ENCODE peak calls at places on chromosomes 7 and 10, in seven cellular contexts. Y is occipital lobe, O is NCI-H2081, V is activated gamma-delta T cell treated with Interleukin-2 at 50 U/mL for 16 hours, U is cardiac fibroblast, W is ELR, P is H7. D is an unnamed sample.

GRCh38 chr10:17144757-17145156 is 15.1 kb upstream of the CUBN start:
- DNase-seq in Y (no peak), W (peak), V (no peak), P (no peak), U (peak), O (no peak), D (no peak)

GRCh38 chr7:140534743-140535142 is 55.4 kb upstream of the MKRN1 start:
- DNase-seq in W (no peak), Y (no peak), P (no peak), U (no peak), O (no peak), V (no peak), D (peak)

GRCh38 chr10:34698979-34699378 is 116.1 kb downstream of the PARD3 start:
- DNase-seq in V (no peak), W (peak), U (peak), O (no peak), Y (no peak), P (no peak), D (peak)

GRCh38 chr7:128799451-128799850 is 7.7 kb downstream of the CCDC136 start:
- DNase-seq in Y (no peak), P (no peak), W (no peak), V (no peak), O (no peak), U (no peak), D (no peak)

GRCh38 chr10:14060320-14061070 is 270.2 kb downstream of the FRMD4A start:
- DNase-seq in Y (no peak), V (no peak), U (peak), P (no peak), W (no peak), O (no peak), D (peak)

GRCh38 chr7:39259391-39260003 is 281.8 kb downstream of the POU6F2 start:
- DNase-seq in P (no peak), W (no peak), O (no peak), Y (no peak), U (no peak), V (no peak), D (no peak)

GRCh38 chr7:32618470-32618869 is 123.2 kb downstream of the AVL9 start:
- DNase-seq in Y (no peak), P (peak), V (no peak), O (no peak), U (no peak), W (no peak), D (no peak)

GRCh38 chr7:116710764-116711452 is 38.9 kb downstream of the MET start:
- DNase-seq in U (no peak), O (peak), V (no peak), Y (no peak), W (no peak), P (no peak), D (no peak)

GRCh38 chr10:29081971-29082699 is 206.7 kb upstream of the LYZL1 start:
- DNase-seq in P (no peak), Y (no peak), W (no peak), U (no peak), V (no peak), O (no peak), D (no peak)

GRCh38 chr10:71244638-71245419 is 32.5 kb downstream of the UNC5B start:
- DNase-seq in U (peak), O (no peak), V (no peak), Y (no peak), W (peak), P (no peak), D (peak)

GRCh38 chr7:115533785-115534184 is 496.8 kb downstream of the TFEC start:
- DNase-seq in W (peak), O (no peak), P (no peak), U (no peak), Y (no peak), V (no peak), D (no peak)

GRCh38 chr7:114944742-114945625 is 23.1 kb downstream of the MDFIC start:
- DNase-seq in O (no peak), W (peak), U (peak), P (no peak), Y (peak), V (no peak), D (peak)

GRCh38 chr10:26637521-26638275 is 59.8 kb upstream of the PDSS1 start:
- DNase-seq in V (no peak), O (no peak), P (no peak), U (no peak), Y (no peak), W (no peak), D (no peak)

GRCh38 chr7:101185258-101185839 is 5.3 kb upstream of the NAT16 start:
- DNase-seq in W (peak), P (no peak), O (no peak), V (no peak), U (no peak), Y (peak), D (no peak)

GRCh38 chr10:60495357-60495756 is 105.7 kb upstream of the ANK3 start:
- DNase-seq in W (peak), U (peak), O (no peak), V (no peak), Y (no peak), P (no peak), D (no peak)

GRCh38 chr7:24052572-24053223 is 231.3 kb upstream of the NPY start:
- DNase-seq in W (peak), Y (no peak), U (peak), O (peak), P (no peak), V (no peak), D (no peak)

GRCh38 chr10:1381339-1381738 is 325.2 kb downstream of the WDR37 start:
- DNase-seq in Y (no peak), P (peak), V (no peak), U (no peak), O (no peak), W (no peak), D (no peak)

GRCh38 chr10:28269842-28270456 is 32.9 kb downstream of the MPP7 start:
- DNase-seq in O (no peak), U (no peak), Y (no peak), P (no peak), W (no peak), V (no peak), D (no peak)

GRCh38 chr7:30252885-30253795 is 31.3 kb upstream of the ZNRF2 start:
- DNase-seq in W (peak), Y (no peak), O (peak), V (no peak), P (no peak), U (peak), D (peak)

GRCh38 chr10:6643962-6644361 is 63.9 kb upstream of the PRKCQ start:
- DNase-seq in V (no peak), W (no peak), P (no peak), Y (no peak), O (no peak), U (no peak), D (no peak)

GRCh38 chr10:1213252-1213651 is 157.1 kb downstream of the WDR37 start:
- DNase-seq in Y (no peak), W (no peak), O (no peak), P (peak), V (no peak), U (no peak), D (no peak)

GRCh38 chr7:93048136-93048930 is 69.4 kb downstream of the SAMD9 start:
- DNase-seq in Y (no peak), V (no peak), U (peak), W (peak), P (no peak), O (no peak), D (peak)

GRCh38 chr10:126433351-126433750 is 45.1 kb upstream of the ADAM12 start:
- DNase-seq in Y (no peak), V (no peak), P (no peak), O (no peak), W (peak), U (peak), D (no peak)

GRCh38 chr10:7986851-7987250 is 67.6 kb upstream of the GATA3 start:
- DNase-seq in P (no peak), W (peak), O (no peak), U (peak), V (no peak), Y (no peak), D (no peak)

GRCh38 chr10:754914-755313 is 65.4 kb upstream of the DIP2C start:
- DNase-seq in W (no peak), Y (no peak), P (no peak), O (no peak), V (no peak), U (no peak), D (no peak)

GRCh38 chr7:116218051-116218645 is 7.8 kb downstream of the TES start:
- DNase-seq in Y (no peak), V (no peak), P (no peak), O (no peak), W (peak), U (peak), D (peak)

GRCh38 chr10:42780456-42780855 is 2.1 kb upstream of the BMS1 start:
- DNase-seq in W (no peak), V (no peak), Y (no peak), U (no peak), O (no peak), P (no peak), D (no peak)

GRCh38 chr10:98055875-98056516 is 25.6 kb upstream of the CRTAC1 start:
- DNase-seq in W (peak), P (peak), V (no peak), O (no peak), U (peak), Y (no peak), D (no peak)

GRCh38 chr7:140061607-140061930 is 1.2 kb downstream of the PARP12 start:
- DNase-seq in W (no peak), Y (no peak), U (no peak), O (no peak), P (no peak), V (no peak), D (no peak)